ENCODE peak calls at places on chromosomes 4 and X, in four cellular contexts. K is sciatic nerve; V is activated CD4-positive, alpha-beta T cell treated with anti-CD3 and anti-CD28 coated beads, Interleukin-2, amount 50 U/mL, for 24 hours; F is stimulated activated CD8-positive, alpha-beta memory T cell treated with anti-CD3 and anti-CD28 coated beads, Interleukin-7, amount 100 ng/mL, for 1 hour. P is an unnamed sample.

GRCh38 chrX:115576676-115577075 is 15.7 kb downstream of the PLS3 start:
- DNase-seq in F (no peak), K (no peak), V (no peak), P (no peak)

GRCh38 chrX:56793112-56793430 is 64.0 kb downstream of the NBDY start:
- DNase-seq in K (peak; percentile 36), F (no peak), V (no peak), P (no peak)

GRCh38 chr4:138090145-138090917 is 151.8 kb downstream of the SLC7A11 start:
- DNase-seq in K (no peak), V (peak; percentile 8), F (no peak), P (peak; percentile 79)

GRCh38 chrX:132333351-132333750 is 114.1 kb upstream of the RAP2C start:
- DNase-seq in F (no peak), V (no peak), K (no peak), P (no peak)

GRCh38 chr4:89788243-89789072 is 48.5 kb downstream of the SNCA start:
- DNase-seq in K (no peak), F (no peak), V (no peak), P (no peak)

GRCh38 chr4:18022572-18023039 is 1.1 kb upstream of the LCORL start:
- DNase-seq in V (no peak), K (no peak), F (no peak), P (no peak)

GRCh38 chr4:35252866-35253265 is 991.4 kb downstream of the ARAP2 start:
- DNase-seq in F (no peak), K (no peak), V (no peak), P (no peak)

GRCh38 chrX:17476411-17476810 is 101.4 kb downstream of the NHS start:
- DNase-seq in K (no peak), V (no peak), F (no peak), P (no peak)

GRCh38 chr4:77158487-77158861 is 1.5 kb downstream of the CCNG2 start:
- DNase-seq in K (no peak), V (no peak), F (no peak), P (no peak)

GRCh38 chrX:100895365-100896075 is 21.4 kb upstream of the NOX1 start:
- DNase-seq in V (no peak), K (no peak), F (no peak), P (peak; percentile 53)

GRCh38 chr4:15754323-15754722 is 23.8 kb upstream of the CD38 start:
- DNase-seq in V (peak; percentile 45), F (no peak), K (no peak), P (no peak)

GRCh38 chrX:119885554-119886428 is 9.9 kb upstream of the AKAP14 start:
- DNase-seq in V (no peak), F (no peak), K (no peak), P (peak; percentile 47)

GRCh38 chr4:26235500-26235899 is 85.3 kb upstream of the RBPJ start:
- DNase-seq in F (no peak), K (peak; percentile 67), V (no peak), P (no peak)

GRCh38 chrX:151970661-151971060 is 3.8 kb downstream of the GABRE start:
- DNase-seq in V (no peak), F (no peak), K (peak; percentile 84), P (no peak)

GRCh38 chr4:15132739-15133138 is 130.5 kb downstream of the CPEB2 start:
- DNase-seq in V (no peak), K (no peak), F (no peak), P (no peak)

GRCh38 chr4:78937837-78938236 is 1.4 kb downstream of the PAQR3 start:
- DNase-seq in V (no peak), F (no peak), K (no peak), P (no peak)

GRCh38 chr4:168636506-168637176 is 139.8 kb downstream of the PALLD start:
- DNase-seq in V (no peak), K (no peak), F (no peak), P (no peak)

GRCh38 chr4:82984459-82984858 is 26.2 kb downstream of the LIN54 start:
- DNase-seq in V (no peak), F (no peak), K (no peak), P (peak; percentile 6)

GRCh38 chr4:2733001-2733843 is 22.9 kb downstream of the TNIP2 start:
- DNase-seq in K (no peak), F (no peak), V (no peak), P (no peak)

GRCh38 chr4:21991050-21991449 is 42.5 kb upstream of the KCNIP4 start:
- DNase-seq in F (no peak), V (no peak), K (no peak), P (no peak)